ENCODE peak calls at places on chromosomes 5 and 9, in ten cellular contexts. F is AG04450, U is GM12865, I is bronchial epithelial cell, L is ovary, C is H1, A is heart left ventricle, G is H9, E is brain microvascular endothelial cell, P is endothelial cell. T is an unnamed sample.

GRCh38 chr5:124952566-124952965 is 206.1 kb upstream of the ZNF608 start:
- DNase-seq in F (no peak), G (no peak), U (peak), P (no peak), C (no peak), A (no peak), L (no peak), E (no peak), I (no peak), T (no peak)

GRCh38 chr5:115611873-115612272 is 9.6 kb upstream of the TICAM2 start:
- DNase-seq in L (no peak), U (no peak), C (no peak), E (no peak), G (no peak), I (no peak), F (no peak), P (no peak), A (no peak), T (no peak)

GRCh38 chr9:36717276-36717675 is 144.6 kb downstream of the MELK start:
- DNase-seq in F (no peak), L (no peak), U (no peak), A (no peak), E (peak), C (no peak), P (no peak), G (no peak), I (no peak), T (no peak)

GRCh38 chr5:149019562-149020140 is 43.2 kb downstream of the SH3TC2 start:
- DNase-seq in E (no peak), U (no peak), L (no peak), F (no peak), A (no peak), P (no peak), C (no peak), I (no peak), G (no peak), T (no peak)

GRCh38 chr5:122972877-122973276 is 63.6 kb downstream of the PPIC start:
- DNase-seq in F (peak), I (peak), G (no peak), A (no peak), U (no peak), C (no peak), L (no peak), P (no peak), E (peak), T (no peak)

GRCh38 chr9:124388275-124389048 is 26.8 kb downstream of the PSMB7 start:
- DNase-seq in L (no peak), F (no peak), C (no peak), P (no peak), G (no peak), I (no peak), A (no peak), U (no peak), E (no peak), T (no peak)

GRCh38 chr9:87267701-87268100 is 230.0 kb upstream of the DAPK1 start:
- DNase-seq in U (no peak), I (no peak), P (no peak), A (no peak), C (no peak), E (no peak), F (no peak), G (no peak), L (no peak), T (no peak)

GRCh38 chr9:8750639-8751041 is 951.1 kb upstream of the DMAC1 start:
- DNase-seq in C (no peak), U (no peak), A (no peak), E (no peak), G (no peak), P (no peak), I (no peak), F (no peak), L (no peak), T (no peak)

GRCh38 chr9:117437283-117437682 is 22.4 kb upstream of the ASTN2 start:
- DNase-seq in A (no peak), P (peak), I (peak), C (no peak), G (no peak), L (no peak), U (no peak), F (no peak), E (no peak), T (no peak)

GRCh38 chr5:107636555-107636954 is 34.2 kb downstream of the EFNA5 start:
- DNase-seq in A (no peak), E (no peak), P (no peak), U (no peak), F (no peak), G (no peak), C (no peak), L (no peak), I (no peak), T (no peak)

GRCh38 chr9:105219291-105219805 is 25.1 kb upstream of the SLC44A1 start:
- DNase-seq in G (no peak), A (no peak), L (no peak), U (no peak), C (no peak), E (no peak), I (no peak), P (no peak), F (no peak), T (no peak)

GRCh38 chr9:114027159-114027895 is 50.8 kb downstream of the AMBP start:
- DNase-seq in L (no peak), E (no peak), I (no peak), C (no peak), F (no peak), U (no peak), A (no peak), P (no peak), G (peak), T (peak)

GRCh38 chr5:93252165-93252564 is 328.9 kb downstream of the NR2F1-AS1 start:
- DNase-seq in E (no peak), F (no peak), C (no peak), G (no peak), I (no peak), L (no peak), P (no peak), A (no peak), U (no peak), T (no peak)
- TF ChIP-seq CTCF in E (peak), F (peak), C (no peak), G (peak), I (no peak), L (no peak), P (no peak), A (no peak), U (no peak), T (no peak)

DNA sequence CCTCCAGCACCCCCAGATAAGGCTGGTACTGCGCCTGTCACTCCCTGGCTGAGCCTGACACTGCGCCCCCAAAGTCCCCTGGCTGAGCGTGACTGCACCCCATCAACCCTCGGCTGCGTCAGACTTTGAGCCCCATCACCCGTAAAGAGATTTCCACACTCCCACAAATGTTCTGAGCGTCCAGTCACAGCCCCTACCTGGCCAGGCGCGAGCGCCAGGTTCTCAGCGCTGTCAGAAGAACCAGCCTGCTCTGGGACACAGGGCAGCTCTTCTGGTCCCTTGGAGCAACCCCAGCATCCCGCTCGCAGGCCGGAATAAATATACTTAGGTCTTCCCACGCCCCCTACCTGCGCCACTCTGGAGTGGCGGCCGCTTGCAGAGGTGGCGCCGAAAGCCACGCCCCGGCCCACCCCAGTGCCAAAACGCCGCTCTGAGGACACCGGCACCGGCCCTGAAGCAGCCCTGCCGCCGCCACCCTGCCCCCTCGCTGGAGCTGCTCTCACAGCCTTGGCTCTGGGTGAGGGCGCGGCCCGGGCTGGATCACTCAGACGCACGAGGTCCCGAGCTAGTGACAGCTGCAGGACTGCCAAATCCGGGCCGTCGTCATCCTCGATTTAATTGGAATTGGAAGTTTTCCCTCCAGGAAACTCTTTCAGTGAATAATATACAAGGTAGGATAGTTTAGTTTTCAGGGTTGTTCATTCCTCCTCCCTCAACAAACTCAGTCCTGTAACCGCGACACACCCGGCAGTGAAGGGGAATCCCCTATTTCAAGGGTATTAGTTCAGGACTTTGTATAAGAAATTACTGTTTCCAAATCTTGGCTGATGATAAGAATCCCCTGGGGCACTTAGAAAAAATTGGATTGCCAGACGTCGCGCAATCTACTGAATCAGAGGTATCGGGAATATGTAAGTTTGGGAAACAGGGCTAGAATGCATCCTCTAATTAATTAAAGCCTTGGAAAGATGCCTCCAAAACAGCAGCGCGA is 1.2 kb upstream of the CEMIP2 start:
- DNase-seq in C (no peak), F (no peak), G (peak), L (peak), I (peak), E (no peak), U (peak), A (peak), P (peak), T (peak)
- TF ChIP-seq CTCF in C (peak), F (no peak), G (peak), L (no peak), I (peak), E (no peak), U (no peak), A (no peak), P (no peak), T (peak)

GRCh38 chr9:71819115-71819739 is 50.9 kb upstream of the CEMIP2 start:
- DNase-seq in F (no peak), E (peak), L (peak), A (no peak), I (peak), P (peak), C (no peak), G (no peak), U (peak), T (no peak)
- TF ChIP-seq CTCF in F (peak), E (peak), L (peak), A (peak), I (peak), P (peak), C (no peak), G (peak), U (peak), T (peak)

DNA sequence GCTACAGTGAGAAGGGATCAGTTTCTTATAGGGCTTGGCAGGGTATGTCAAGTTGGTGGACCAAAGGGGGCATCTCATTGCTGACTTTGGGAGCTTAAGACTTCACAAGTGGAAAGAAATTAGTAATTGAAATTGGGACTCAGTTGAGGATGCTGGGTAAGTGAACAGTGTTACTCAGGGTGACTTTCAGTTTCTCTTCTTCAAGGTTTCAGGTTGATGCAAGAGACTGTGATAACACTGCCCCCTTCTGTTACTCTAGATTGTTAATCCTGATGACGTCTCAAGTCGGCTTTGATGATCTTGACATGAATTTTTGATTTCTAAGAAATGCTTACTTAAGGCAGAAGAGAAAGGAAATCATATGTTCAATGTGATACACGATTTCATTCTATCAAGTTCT is 21.3 kb downstream of the KCTD16 start:
- DNase-seq in E (peak), G (no peak), F (no peak), L (no peak), P (no peak), U (peak), C (no peak), A (no peak), I (peak), T (peak)
- TF ChIP-seq CTCF in E (peak), G (peak), F (peak), L (no peak), P (peak), U (peak), C (no peak), A (peak), I (peak), T (peak)

GRCh38 chr5:170697031-170697430 is 86.5 kb upstream of the GABRP start:
- DNase-seq in L (no peak), F (no peak), C (no peak), U (no peak), I (no peak), G (no peak), A (no peak), E (no peak), P (no peak), T (no peak)

GRCh38 chr5:170693701-170694100 is 89.8 kb upstream of the GABRP start:
- DNase-seq in C (no peak), L (no peak), P (no peak), A (no peak), U (no peak), G (peak), I (no peak), F (no peak), E (no peak), T (no peak)

GRCh38 chr5:170694911-170695310 is 88.6 kb upstream of the GABRP start:
- DNase-seq in U (no peak), E (no peak), A (no peak), F (no peak), I (no peak), G (no peak), P (no peak), L (no peak), C (no peak), T (no peak)

GRCh38 chr5:170691623-170692022 is 91.9 kb upstream of the GABRP start:
- DNase-seq in C (no peak), F (no peak), P (peak), L (no peak), E (no peak), G (peak), I (no peak), A (no peak), U (no peak), T (no peak)
- TF ChIP-seq CTCF in C (peak), F (no peak), P (no peak), L (no peak), E (no peak), G (peak), I (no peak), A (no peak), U (no peak), T (no peak)

DNA sequence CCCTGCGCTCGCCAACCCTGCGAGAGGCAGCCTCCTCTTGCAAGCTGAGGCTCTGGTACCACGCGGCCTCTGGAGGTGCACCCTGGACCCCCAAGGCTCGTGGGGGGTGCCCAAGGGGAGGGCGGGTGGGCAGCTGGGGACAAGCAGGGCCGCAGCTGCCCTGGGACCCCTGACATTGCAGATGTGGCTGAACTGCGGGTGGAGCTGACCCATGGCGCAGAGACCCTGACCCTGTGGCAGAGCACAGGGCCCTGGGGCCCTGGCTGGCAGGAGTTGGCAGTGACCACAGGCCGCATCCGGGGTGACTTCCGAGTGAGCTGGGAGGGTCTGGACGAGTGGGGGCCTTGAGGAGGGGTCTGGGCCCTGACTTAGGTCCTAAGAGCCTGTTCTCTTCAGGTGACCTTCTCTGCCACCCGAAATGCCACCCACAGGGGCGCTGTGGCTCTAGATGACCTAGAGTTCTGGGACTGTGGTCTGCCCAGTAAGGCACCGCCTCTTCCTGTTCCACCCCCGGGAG is 1.5 kb downstream of the MAMDC4 start:
- DNase-seq in C (no peak), U (peak), I (no peak), E (no peak), P (no peak), L (peak), F (no peak), G (no peak), A (peak), T (no peak)
- TF ChIP-seq CTCF in C (no peak), U (peak), I (no peak), E (no peak), P (no peak), L (no peak), F (no peak), G (peak), A (no peak), T (no peak)

DNA sequence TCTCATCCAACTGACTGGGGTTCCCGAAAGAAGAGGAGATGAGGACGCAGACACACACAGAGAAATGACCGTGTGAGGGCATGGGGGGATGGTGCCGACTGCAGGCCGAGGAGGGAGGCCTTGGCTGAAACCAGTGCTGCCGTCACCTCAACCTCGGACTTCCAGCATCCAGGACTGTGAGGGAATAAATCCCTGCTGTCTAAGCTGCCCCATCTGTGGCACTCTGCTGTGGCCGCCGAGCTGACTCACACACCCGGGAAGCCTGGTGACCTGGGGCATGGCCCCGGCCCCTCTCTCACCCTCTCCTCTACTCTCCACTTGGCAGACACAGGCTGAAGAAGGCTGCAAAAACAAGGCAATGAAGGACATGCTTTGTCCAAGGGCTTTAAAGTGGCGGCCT is 4.4 kb upstream of the COL5A1 start:
- DNase-seq in A (peak), F (no peak), U (no peak), C (no peak), G (no peak), E (no peak), I (no peak), L (no peak), P (no peak), T (no peak)
- TF ChIP-seq CTCF in A (no peak), F (peak), U (no peak), C (no peak), G (no peak), E (peak), I (no peak), L (no peak), P (no peak), T (no peak)

DNA sequence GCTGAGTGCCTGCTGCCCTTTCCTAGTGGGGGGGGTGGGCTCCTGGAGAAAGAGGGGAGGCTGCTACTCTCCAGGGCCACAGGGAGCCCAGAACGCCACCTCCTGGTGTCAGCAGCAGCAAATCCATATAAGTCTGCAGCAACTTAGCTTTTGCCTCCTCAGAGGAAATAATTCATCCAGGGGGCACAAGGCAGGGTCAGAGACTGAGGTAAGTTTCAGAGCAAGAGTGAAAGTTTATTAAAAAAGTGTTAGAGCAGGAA is 4.0 kb upstream of the CLPTM1L start:
- DNase-seq in A (no peak), G (no peak), P (no peak), F (no peak), E (no peak), U (no peak), C (no peak), I (no peak), L (no peak), T (no peak)
- TF ChIP-seq CTCF in A (no peak), G (no peak), P (no peak), F (no peak), E (no peak), U (no peak), C (no peak), I (no peak), L (no peak), T (no peak)

DNA sequence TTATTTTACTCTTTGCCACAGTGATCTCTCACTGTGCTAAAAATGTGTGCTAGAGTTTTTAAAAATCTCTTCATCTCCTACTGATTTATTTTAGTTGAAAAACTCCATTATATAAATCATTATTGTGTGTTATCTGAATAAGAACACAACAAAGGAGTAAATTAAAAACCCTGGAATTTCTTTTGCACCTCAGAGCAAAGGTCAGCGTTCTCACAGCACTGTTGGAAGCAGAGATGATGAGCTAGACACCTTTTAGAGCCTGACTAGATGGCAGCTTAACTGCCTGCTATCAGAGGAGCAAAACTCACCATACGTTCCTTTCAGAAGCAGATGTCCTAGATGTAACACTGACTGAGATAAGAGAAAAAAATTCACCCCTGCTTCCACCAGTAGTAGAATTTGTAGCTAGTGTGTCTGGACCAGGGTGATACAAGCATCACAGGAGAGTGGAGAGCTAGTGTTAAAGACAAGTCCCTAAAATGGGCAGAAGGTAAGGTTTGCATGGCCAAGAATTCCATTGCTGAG is 147.1 kb downstream of the ENTREP1 start:
- DNase-seq in U (no peak), F (no peak), A (no peak), P (no peak), I (no peak), E (no peak), L (no peak), C (no peak), G (no peak), T (no peak)
- TF ChIP-seq CTCF in U (no peak), F (no peak), A (no peak), P (no peak), I (no peak), E (no peak), L (no peak), C (no peak), G (no peak), T (no peak)

GRCh38 chr5:35921930-35922329 is 16.5 kb downstream of the CAPSL start:
- DNase-seq in I (no peak), E (no peak), A (no peak), G (no peak), L (no peak), C (no peak), P (no peak), F (no peak), U (no peak), T (no peak)

GRCh38 chr5:35922468-35922867 is 16.0 kb downstream of the CAPSL start:
- DNase-seq in I (no peak), F (no peak), U (no peak), E (no peak), A (no peak), G (no peak), P (no peak), L (no peak), C (no peak), T (no peak)

GRCh38 chr5:35919191-35919590 is 19.2 kb downstream of the CAPSL start:
- DNase-seq in E (peak), L (no peak), C (no peak), F (peak), A (no peak), P (no peak), U (no peak), G (no peak), I (peak), T (no peak)

GRCh38 chr5:35924122-35924949 is 14.1 kb downstream of the CAPSL start:
- DNase-seq in L (no peak), C (no peak), E (peak), A (no peak), G (no peak), U (no peak), F (no peak), P (no peak), I (no peak), T (no peak)

DNA sequence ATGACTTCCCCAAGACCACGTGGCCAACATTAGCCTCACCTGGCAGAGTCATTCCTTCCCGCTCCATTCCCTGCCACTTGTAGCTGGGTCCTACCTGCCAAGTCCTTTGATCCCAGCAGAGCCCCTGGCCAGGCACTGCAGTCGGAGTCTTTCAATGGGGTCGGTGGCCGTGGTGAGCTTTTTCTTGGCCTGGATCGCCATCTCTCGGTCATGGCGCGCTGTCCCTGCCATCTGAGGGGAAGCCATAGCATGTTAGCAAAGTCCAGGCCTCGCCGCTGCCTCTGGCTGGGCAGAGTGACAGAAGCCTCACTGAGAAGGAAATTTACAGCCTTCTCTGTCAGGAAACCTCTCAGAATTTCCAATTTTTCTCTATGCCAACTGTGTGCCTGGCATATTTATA is 17.5 kb downstream of the CAPSL start:
- DNase-seq in P (peak), F (no peak), U (no peak), L (no peak), G (peak), A (peak), C (no peak), E (no peak), I (no peak), T (no peak)
- TF ChIP-seq CTCF in P (no peak), F (no peak), U (no peak), L (no peak), G (peak), A (no peak), C (peak), E (peak), I (no peak), T (no peak)